ENCODE peak calls at places on chromosomes 13 and 19, in ten cellular contexts. Z is heart left ventricle, F is GM23338, J is GM12865, I is ovary, U is PC-3, H is bronchial epithelial cell, S is pancreas, G is testis, O is lung. Y is an unnamed sample.
A peak's percentile ranks its signal among the peaks of the same experiment; 100 is the strongest.

GRCh38 chr19:10617409-10618121 is 7.8 kb upstream of the SLC44A2 start:
- DNase-seq in F (no peak), G (no peak), Z (no peak), S (no peak), O (no peak), U (peak; percentile 92), I (no peak), H (peak; percentile 89), J (no peak), Y (no peak)

GRCh38 chr19:28285917-28286316 is 927.0 kb downstream of the UQCRFS1 start:
- DNase-seq in S (no peak), Z (no peak), J (no peak), U (no peak), O (no peak), F (no peak), I (no peak), G (no peak), H (no peak), Y (no peak)

GRCh38 chr19:6126335-6126974 is 9.0 kb upstream of the ACSBG2 start:
- DNase-seq in H (peak; percentile 76), F (peak; percentile 76), Z (no peak), S (no peak), G (no peak), J (peak; percentile 80), O (no peak), U (peak; percentile 94), I (no peak), Y (no peak)

GRCh38 chr13:39892731-39893293 is 237.3 kb downstream of the COG6 start:
- DNase-seq in F (no peak), U (no peak), J (no peak), G (peak; percentile 14), I (no peak), Z (peak; percentile 59), S (no peak), H (no peak), O (no peak), Y (no peak)

GRCh38 chr13:105990256-105990958 is 545.1 kb downstream of the EFNB2 start:
- DNase-seq in I (no peak), G (no peak), U (peak; percentile 29), S (no peak), Z (no peak), H (peak; percentile 91), J (no peak), O (no peak), F (no peak), Y (no peak)

GRCh38 chr19:1265611-1266115 is 3.5 kb upstream of the CIRBP start:
- DNase-seq in H (no peak), Z (peak; percentile 70), G (no peak), J (no peak), O (no peak), U (peak; percentile 52), S (peak; percentile 52), F (no peak), I (peak; percentile 72), Y (peak; percentile 59)

GRCh38 chr19:7645159-7645558 is 8.2 kb downstream of the STXBP2 start:
- DNase-seq in Z (no peak), G (no peak), H (no peak), F (no peak), S (no peak), U (no peak), O (no peak), I (no peak), J (no peak), Y (no peak)

GRCh38 chr13:102846261-102847015 is 606 bp downstream of the ERCC5 start:
- DNase-seq in U (peak; percentile 34), I (peak; percentile 31), S (no peak), G (peak; percentile 40), O (peak; percentile 40), Z (peak; percentile 22), J (peak; percentile 70), F (peak; percentile 36), H (peak; percentile 39), Y (peak; percentile 76)

GRCh38 chr13:91058066-91058465 is 289.4 kb upstream of the MIR17HG start:
- DNase-seq in G (no peak), O (no peak), Z (no peak), I (no peak), J (peak; percentile 22), F (peak; percentile 8), S (no peak), H (peak; percentile 28), U (peak; percentile 35), Y (no peak)

GRCh38 chr19:20926796-20927195 is 3.7 kb downstream of the ZNF85 start:
- DNase-seq in H (no peak), I (no peak), O (no peak), F (no peak), U (no peak), Z (no peak), J (no peak), S (no peak), G (no peak), Y (no peak)

GRCh38 chr19:20928371-20928770 is 5.3 kb downstream of the ZNF85 start:
- DNase-seq in F (no peak), I (no peak), S (no peak), J (no peak), O (no peak), U (no peak), G (no peak), H (peak; percentile 13), Z (no peak), Y (no peak)

GRCh38 chr19:20925481-20925880 is 2.4 kb downstream of the ZNF85 start:
- DNase-seq in G (no peak), S (no peak), F (no peak), H (no peak), O (no peak), U (no peak), I (no peak), J (no peak), Z (no peak), Y (no peak)

GRCh38 chr19:20923077-20923871 is at the start of gene ZNF85:
- DNase-seq in O (peak; percentile 95), H (peak; percentile 84), J (peak; percentile 96), G (peak; percentile 97), U (peak; percentile 90), I (peak; percentile 87), S (peak; percentile 84), F (peak; percentile 97), Z (peak; percentile 91), Y (peak; percentile 95)
- TF ChIP-seq CTCF in O (no peak), H (no peak), J (no peak), G (no peak), U (no peak), I (no peak), S (no peak), F (no peak), Z (no peak), Y (no peak)

GRCh38 chr19:53823380-53824120 is 564 bp downstream of the NLRP12 start:
- DNase-seq in J (no peak), Z (no peak), S (no peak), I (no peak), F (no peak), U (peak; percentile 16), H (no peak), O (no peak), G (no peak), Y (no peak)
- H3K4me3 ChIP-seq in J (no peak overlapping the region), Z (no peak overlapping the region), S (no peak overlapping the region), I (no peak overlapping the region), F (no peak overlapping the region), U (no peak overlapping the region), H (no peak overlapping the region), O (no peak overlapping the region), G (no peak overlapping the region), Y (no peak overlapping the region)

GRCh38 chr19:4201798-4202197 is 19.3 kb downstream of the ANKRD24 start:
- DNase-seq in G (no peak), F (no peak), H (no peak), O (no peak), J (no peak), Z (no peak), I (no peak), U (no peak), S (no peak), Y (no peak)

GRCh38 chr19:4208385-4209094 is 20.8 kb upstream of the EBI3 start:
- DNase-seq in Z (no peak), J (no peak), U (peak; percentile 50), G (no peak), H (peak; percentile 33), I (no peak), F (peak; percentile 78), O (no peak), S (no peak), Y (peak; percentile 65)

GRCh38 chr19:4200940-4201542 is 18.6 kb downstream of the ANKRD24 start:
- DNase-seq in O (no peak), J (no peak), F (no peak), G (no peak), I (no peak), H (no peak), U (no peak), Z (no peak), S (no peak), Y (no peak)

GRCh38 chr19:4210166-4210731 is 19.1 kb upstream of the EBI3 start:
- DNase-seq in H (no peak), J (no peak), U (no peak), G (no peak), O (no peak), I (no peak), F (no peak), S (no peak), Z (no peak), Y (no peak)

DNA sequence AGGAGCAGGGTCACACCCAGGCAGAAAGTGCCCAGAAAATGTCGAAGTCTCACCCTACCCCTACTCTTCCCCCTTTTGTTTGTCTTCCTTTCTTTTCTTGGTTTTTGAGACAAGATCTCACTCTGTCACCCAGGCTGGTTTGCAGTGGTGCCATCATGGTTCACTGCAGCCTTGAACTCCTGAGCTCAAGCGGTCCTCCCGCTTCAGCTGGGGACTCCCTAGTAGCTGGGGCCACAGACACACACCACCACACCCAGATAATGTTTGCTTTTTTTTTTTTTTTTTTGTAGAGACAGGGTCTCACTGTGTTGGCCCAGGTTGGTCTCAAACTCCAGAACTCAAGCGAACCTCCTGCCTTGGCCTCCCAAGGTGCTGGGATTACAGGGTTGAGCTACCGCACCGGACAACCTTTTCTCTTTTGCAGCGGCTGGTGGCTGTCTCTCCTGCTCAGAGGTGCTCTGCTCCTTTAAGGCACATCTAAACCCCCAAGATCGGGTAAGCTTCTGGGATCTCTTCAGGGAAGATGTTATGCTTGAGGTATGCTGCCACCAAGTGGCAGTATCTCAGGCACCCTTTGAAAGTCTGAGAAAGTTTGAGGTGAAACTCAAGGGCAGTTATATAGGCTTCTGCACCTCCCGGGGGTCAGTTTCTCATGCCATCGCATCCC is 22.4 kb upstream of the EBI3 start:
- DNase-seq in Z (no peak), S (no peak), F (peak; percentile 45), G (no peak), H (no peak), I (no peak), O (no peak), U (no peak), J (peak; percentile 59), Y (no peak)
- TF ChIP-seq CTCF in Z (no peak), S (no peak), F (peak; percentile 24), G (no peak), H (no peak), I (no peak), O (no peak), U (peak; percentile 22), J (peak; percentile 41), Y (no peak)

DNA sequence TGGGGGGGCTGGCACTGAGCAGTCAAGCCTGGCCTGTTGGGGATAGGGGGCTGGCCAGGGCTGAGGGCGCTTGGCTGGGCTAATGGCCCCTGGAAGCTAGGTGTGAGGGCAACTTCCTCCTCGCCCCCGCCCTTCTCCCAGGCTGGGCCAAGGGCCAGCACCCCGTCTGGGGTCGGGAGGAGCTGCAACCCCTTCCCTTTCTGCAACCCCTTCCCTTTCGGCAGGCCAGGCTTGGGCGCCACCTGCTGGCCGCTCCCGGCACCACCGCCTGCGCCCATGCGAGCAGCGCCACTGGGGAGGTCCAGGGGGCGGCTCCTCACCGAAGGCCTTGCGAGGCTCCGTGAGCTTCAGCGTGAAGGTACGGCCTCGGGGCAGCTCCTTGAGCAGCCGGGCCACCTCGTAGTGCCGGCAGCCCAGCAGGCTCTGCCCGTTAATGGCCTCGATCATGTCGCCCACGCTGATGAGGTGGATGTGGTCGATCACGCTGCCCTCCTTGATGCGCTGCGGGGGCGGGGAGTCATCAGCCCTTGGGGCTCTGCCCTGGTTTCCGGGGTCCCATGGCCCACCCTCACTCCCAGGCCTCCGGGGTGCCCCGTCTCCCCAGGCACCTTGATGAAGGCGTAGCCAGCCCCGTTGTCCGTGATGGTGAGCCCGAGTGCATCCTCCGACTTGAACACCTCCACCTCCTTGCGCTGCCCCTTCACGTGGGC is 5.0 kb upstream of the PTGER1 start:
- DNase-seq in F (peak; percentile 89), G (peak; percentile 52), J (peak; percentile 65), Z (no peak), O (no peak), I (no peak), S (no peak), H (no peak), U (peak; percentile 40), Y (no peak)
- H3K4me3 ChIP-seq in F (no peak overlapping the region), G (no peak overlapping the region), J (no peak overlapping the region), Z (no peak overlapping the region), O (no peak overlapping the region), I (no peak overlapping the region), S (no peak overlapping the region), H (no peak overlapping the region), U (no peak overlapping the region), Y (peak overlapping the region; percentile 2)